ENCODE peak calls at places on chromosomes 3 and 15, in four cellular contexts. W, F, N and Y are unnamed samples.

GRCh38 chr15:48402778-48403177 is 71.5 kb downstream of the DUT start:
- DNase-seq in W (no peak), F (no peak), N (no peak), Y (peak)

GRCh38 chr3:130974201-130974600 is 52.4 kb downstream of the ASTE1 start:
- DNase-seq in W (no peak), F (no peak), N (no peak), Y (no peak)

GRCh38 chr15:29677871-29678431 is 144.3 kb downstream of the TJP1 start:
- DNase-seq in W (no peak), F (no peak), N (no peak), Y (no peak)

GRCh38 chr3:136642714-136643113 is 109.5 kb downstream of the STAG1 start:
- DNase-seq in W (no peak), F (no peak), N (no peak), Y (no peak)

GRCh38 chr3:42263354-42264346 is 2.3 kb downstream of the CCK start:
- DNase-seq in W (no peak), F (peak), N (no peak), Y (no peak)

GRCh38 chr15:42057744-42058646 is 36.4 kb downstream of the PLA2G4D start:
- DNase-seq in W (no peak), F (no peak), N (no peak), Y (no peak)

GRCh38 chr3:182683335-182684257 is 109.7 kb upstream of the ATP11B start:
- DNase-seq in W (no peak), F (peak), N (peak), Y (peak)

GRCh38 chr15:43316007-43316968 is 14.1 kb downstream of the LCMT2 start:
- DNase-seq in W (no peak), F (no peak), N (no peak), Y (no peak)

GRCh38 chr3:23376516-23377248 is 173.6 kb downstream of the UBE2E2 start:
- DNase-seq in W (no peak), F (no peak), N (no peak), Y (no peak)

GRCh38 chr15:100663066-100663465 is 60.7 kb downstream of the ASB7 start:
- DNase-seq in W (peak), F (peak), N (peak), Y (no peak)

GRCh38 chr3:88713233-88713691 is 394.2 kb upstream of the EPHA3 start:
- DNase-seq in W (no peak), F (no peak), N (no peak), Y (no peak)

GRCh38 chr3:164498917-164499316 is 579.4 kb downstream of the SI start:
- DNase-seq in W (no peak), F (no peak), N (no peak), Y (no peak)

GRCh38 chr3:65758871-65759598 is 279.7 kb downstream of the MAGI1 start:
- DNase-seq in W (no peak), F (no peak), N (no peak), Y (no peak)

GRCh38 chr3:17894434-17895060 is 152.1 kb upstream of the TBC1D5 start:
- DNase-seq in W (peak), F (peak), N (no peak), Y (no peak)

GRCh38 chr15:39667382-39668127 is 86.7 kb downstream of the THBS1 start:
- DNase-seq in W (no peak), F (no peak), N (no peak), Y (no peak)

GRCh38 chr3:53030864-53031445 is 14.9 kb downstream of the SFMBT1 start:
- DNase-seq in W (no peak), F (no peak), N (no peak), Y (no peak)

GRCh38 chr15:84702961-84703482 is 12.9 kb downstream of the SEC11A start:
- DNase-seq in W (no peak), F (no peak), N (no peak), Y (no peak)

GRCh38 chr3:40645883-40646282 is 121.1 kb downstream of the ZNF621 start:
- DNase-seq in W (no peak), F (no peak), N (no peak), Y (no peak)

GRCh38 chr15:55186331-55186730 is 10.4 kb downstream of the RSL24D1 start:
- DNase-seq in W (no peak), F (no peak), N (no peak), Y (no peak)

GRCh38 chr3:42226470-42227425 is 39.2 kb downstream of the CCK start:
- DNase-seq in W (no peak), F (no peak), N (peak), Y (no peak)

GRCh38 chr3:171851685-171852084 is 8.5 kb downstream of the TMEM212 start:
- DNase-seq in W (no peak), F (peak), N (no peak), Y (no peak)

GRCh38 chr3:188051801-188052228 is 102.1 kb upstream of the LPP start:
- DNase-seq in W (no peak), F (no peak), N (no peak), Y (no peak)

GRCh38 chr3:188052966-188053340 is 101.0 kb upstream of the LPP start:
- DNase-seq in W (no peak), F (no peak), N (no peak), Y (no peak)

GRCh38 chr3:188049890-188050530 is 103.9 kb upstream of the LPP start:
- DNase-seq in W (no peak), F (no peak), N (no peak), Y (no peak)

GRCh38 chr3:188053710-188054379 is 100.1 kb upstream of the LPP start:
- DNase-seq in W (no peak), F (no peak), N (no peak), Y (no peak)

GRCh38 chr3:188052229-188052965 is 101.6 kb upstream of the LPP start:
- DNase-seq in W (peak), F (no peak), N (no peak), Y (no peak)
- TF ChIP-seq EGR1 in W (no peak), F (no peak), N (no peak), Y (no peak)

DNA sequence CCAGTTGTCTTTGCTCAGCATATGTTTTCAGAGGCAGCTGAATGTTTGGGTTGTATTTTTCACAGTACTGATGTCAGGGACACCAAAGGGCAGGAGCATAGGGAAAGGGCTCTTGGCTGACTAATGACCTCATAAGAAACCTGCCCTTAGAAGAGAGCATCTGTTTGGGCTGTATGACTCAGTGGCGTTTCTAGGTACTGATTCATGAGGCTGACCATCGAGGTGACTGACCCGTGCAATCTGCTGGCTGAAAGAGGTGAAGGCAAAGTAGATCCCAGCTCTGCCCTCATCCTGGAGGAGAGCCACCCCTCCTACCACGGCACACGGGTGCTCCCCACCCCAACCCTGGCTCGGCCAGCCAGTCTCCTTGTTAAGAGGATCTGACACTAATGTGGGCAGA is 8.3 kb downstream of the LMCD1 start:
- DNase-seq in W (no peak), F (peak), N (no peak), Y (no peak)
- TF ChIP-seq EGR1 in W (no peak), F (no peak), N (no peak), Y (no peak)

DNA sequence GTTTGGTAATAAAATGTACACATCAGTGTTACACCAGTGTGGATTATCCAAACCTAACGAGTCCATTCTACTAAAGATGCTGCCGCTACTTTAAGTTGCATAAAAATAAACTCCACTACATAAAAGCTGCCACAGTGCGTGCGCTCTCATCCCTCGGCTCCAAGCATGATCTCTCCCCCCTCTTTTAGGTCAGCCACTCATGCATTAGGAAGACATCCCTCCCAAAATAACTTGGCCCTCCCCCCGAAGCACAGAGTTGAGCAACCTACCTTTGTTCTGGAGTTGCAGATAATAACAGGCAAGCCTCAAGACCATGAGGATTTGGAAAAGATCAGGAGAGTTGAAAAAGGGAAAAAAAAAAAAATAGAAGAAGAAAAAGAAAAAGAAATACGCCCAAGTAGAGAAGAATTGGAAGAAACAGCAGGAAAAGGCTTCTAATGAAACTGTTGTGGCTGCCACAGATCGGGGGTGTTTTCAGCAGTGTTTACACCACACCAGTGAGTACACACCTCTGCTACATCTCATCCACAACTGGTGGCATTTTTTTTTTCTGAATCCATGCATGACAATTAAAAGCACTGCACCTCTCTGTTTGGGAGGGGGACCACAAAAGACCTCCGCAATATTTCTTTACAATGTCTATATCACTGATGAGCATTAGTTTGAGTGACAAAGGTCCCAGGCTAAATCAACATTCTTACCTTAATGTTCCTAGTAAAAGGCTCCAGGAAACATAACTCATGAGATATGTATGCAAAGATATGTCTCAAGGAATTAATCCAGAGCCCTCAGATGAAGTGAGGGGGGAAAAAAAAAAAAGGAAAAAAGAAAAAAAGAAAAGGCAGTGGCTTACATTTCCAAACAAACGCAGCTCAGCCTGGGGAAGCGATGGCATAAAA is 339.1 kb downstream of the FOXP1 start:
- DNase-seq in W (no peak), F (no peak), N (no peak), Y (no peak)
- TF ChIP-seq EGR1 in W (no peak), F (no peak), N (no peak), Y (no peak)

GRCh38 chr15:91956026-91956723 is 102.7 kb downstream of the SLCO3A1 start:
- DNase-seq in W (no peak), F (no peak), N (no peak), Y (no peak)
- TF ChIP-seq EGR1 in W (no peak), F (no peak), N (no peak), Y (no peak)

GRCh38 chr3:99768808-99769501 is 48.7 kb upstream of the CMSS1 start:
- DNase-seq in W (no peak), F (no peak), N (no peak), Y (no peak)

GRCh38 chr3:99777210-99777549 is 40.5 kb upstream of the CMSS1 start:
- DNase-seq in W (no peak), F (no peak), N (no peak), Y (no peak)

GRCh38 chr3:99776516-99777209 is 41.0 kb upstream of the CMSS1 start:
- DNase-seq in W (no peak), F (no peak), N (no peak), Y (no peak)

GRCh38 chr3:99777708-99778107 is 40.0 kb upstream of the CMSS1 start:
- DNase-seq in W (no peak), F (no peak), N (no peak), Y (no peak)

GRCh38 chr3:99774467-99774866 is 43.2 kb upstream of the CMSS1 start:
- DNase-seq in W (no peak), F (no peak), N (no peak), Y (peak)
- TF ChIP-seq EGR1 in W (no peak), F (no peak), N (no peak), Y (no peak)

DNA sequence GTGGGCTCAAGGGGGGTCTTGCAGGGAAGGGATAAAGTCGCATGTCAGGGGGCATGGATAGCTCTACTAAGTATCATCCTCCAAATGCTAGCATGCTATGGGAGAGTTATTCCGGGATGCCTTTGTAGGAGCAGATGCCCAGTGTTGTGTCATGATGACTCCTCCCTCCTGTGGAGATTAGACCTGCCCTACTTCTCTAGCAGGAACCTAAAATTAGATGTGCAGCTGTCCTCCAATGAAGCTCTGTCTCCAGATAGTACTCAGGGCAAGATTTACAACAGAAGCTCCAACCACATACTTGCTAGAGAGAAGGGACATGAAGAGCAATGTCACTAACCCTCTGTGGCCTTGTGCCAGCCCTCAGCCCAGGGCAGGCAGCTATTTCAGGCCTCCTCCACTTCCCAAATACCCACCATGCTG is 82.5 kb downstream of the AGBL1 start:
- DNase-seq in W (no peak), F (no peak), N (no peak), Y (no peak)
- TF ChIP-seq EGR1 in W (no peak), F (no peak), N (no peak), Y (no peak)

GRCh38 chr3:133573629-133574194 is at the start of gene CDV3:
- DNase-seq in W (no peak), F (no peak), N (peak), Y (no peak)

GRCh38 chr3:133574260-133574881 is 885 bp downstream of the CDV3 start:
- DNase-seq in W (no peak), F (no peak), N (peak), Y (peak)

GRCh38 chr3:133570937-133571320 is 2.6 kb upstream of the CDV3 start:
- DNase-seq in W (no peak), F (no peak), N (no peak), Y (no peak)

GRCh38 chr3:133573054-133573628 is 345 bp upstream of the CDV3 start:
- DNase-seq in W (peak), F (peak), N (peak), Y (peak)

GRCh38 chr3:133572158-133573053 is 1.1 kb upstream of the CDV3 start:
- DNase-seq in W (no peak), F (no peak), N (no peak), Y (peak)
- TF ChIP-seq EGR1 in W (no peak), F (no peak), N (no peak), Y (no peak)

DNA sequence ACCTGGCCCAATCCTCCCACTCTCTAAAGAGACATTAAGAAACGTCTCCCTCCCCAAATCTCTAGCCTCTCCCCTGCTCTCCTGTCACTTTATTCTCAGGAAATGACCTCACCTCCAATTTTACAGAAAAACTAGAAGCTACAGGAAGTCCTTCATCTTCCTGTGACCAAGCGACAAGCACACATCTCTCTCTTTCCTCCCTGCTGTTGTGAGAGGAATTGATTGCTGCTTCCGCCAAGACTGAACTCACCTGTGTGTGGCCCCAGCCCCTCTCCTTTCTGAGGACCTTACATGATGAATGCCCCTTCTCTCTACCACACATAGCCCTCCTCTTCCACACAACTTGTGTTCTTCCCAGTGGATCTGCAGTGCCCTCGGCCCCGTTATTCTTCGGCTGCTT is 18.2 kb downstream of the DNAJB8 start:
- DNase-seq in W (no peak), F (no peak), N (no peak), Y (no peak)
- TF ChIP-seq EGR1 in W (no peak), F (no peak), N (no peak), Y (no peak)

GRCh38 chr3:36501568-36502075 is 121.3 kb downstream of the STAC start:
- DNase-seq in W (no peak), F (no peak), N (no peak), Y (no peak)
- TF ChIP-seq EGR1 in W (no peak), F (no peak), N (no peak), Y (no peak)